ENCODE peak calls at places on chromosome 16, in six cellular contexts. L is stomach, P is ovary, G is A549, H is H1, D is transverse colon. J is an unnamed sample.
A peak's percentile ranks its signal among the peaks of the same experiment; 100 is the strongest.

GRCh38 chr16:19520861-19521331 is 1.0 kb downstream of the GDE1 start:
- DNase-seq in G (no peak), D (peak; percentile 73), H (no peak), P (no peak), L (peak; percentile 34), J (no peak)

GRCh38 chr16:10980811-10981210 is 36.4 kb downstream of the CLEC16A start:
- DNase-seq in G (no peak), P (no peak), H (no peak), L (no peak), D (no peak), J (no peak)

GRCh38 chr16:9054460-9054859 is 37.0 kb upstream of the HAPSTR1 start:
- DNase-seq in P (no peak), L (no peak), G (no peak), H (no peak), D (no peak), J (no peak)

GRCh38 chr16:4936991-4937781 is at the start of gene PPL:
- DNase-seq in L (peak; percentile 97), D (peak; percentile 95), H (no peak), P (peak; percentile 76), G (no peak), J (peak; percentile 37)

GRCh38 chr16:67969286-67970039 is 1.0 kb upstream of the SLC12A4 start:
- DNase-seq in H (no peak), G (no peak), P (peak; percentile 54), D (no peak), L (no peak), J (no peak)

GRCh38 chr16:1984347-1985225 is 593 bp downstream of the GFER start:
- DNase-seq in D (peak; percentile 68), P (no peak), H (no peak), L (no peak), G (no peak), J (no peak)

GRCh38 chr16:68257251-68257905 is 6.9 kb upstream of the SLC7A6 start:
- DNase-seq in D (peak; percentile 63), P (no peak), G (no peak), H (no peak), L (no peak), J (no peak)

GRCh38 chr16:84391151-84391873 is 23.0 kb downstream of the ATP2C2 start:
- DNase-seq in G (no peak), P (no peak), L (no peak), D (no peak), H (no peak), J (no peak)

GRCh38 chr16:67431077-67431804 is at the start of gene HSD11B2:
- DNase-seq in L (peak; percentile 71), H (no peak), P (peak; percentile 68), D (no peak), G (peak; percentile 50), J (no peak)

DNA sequence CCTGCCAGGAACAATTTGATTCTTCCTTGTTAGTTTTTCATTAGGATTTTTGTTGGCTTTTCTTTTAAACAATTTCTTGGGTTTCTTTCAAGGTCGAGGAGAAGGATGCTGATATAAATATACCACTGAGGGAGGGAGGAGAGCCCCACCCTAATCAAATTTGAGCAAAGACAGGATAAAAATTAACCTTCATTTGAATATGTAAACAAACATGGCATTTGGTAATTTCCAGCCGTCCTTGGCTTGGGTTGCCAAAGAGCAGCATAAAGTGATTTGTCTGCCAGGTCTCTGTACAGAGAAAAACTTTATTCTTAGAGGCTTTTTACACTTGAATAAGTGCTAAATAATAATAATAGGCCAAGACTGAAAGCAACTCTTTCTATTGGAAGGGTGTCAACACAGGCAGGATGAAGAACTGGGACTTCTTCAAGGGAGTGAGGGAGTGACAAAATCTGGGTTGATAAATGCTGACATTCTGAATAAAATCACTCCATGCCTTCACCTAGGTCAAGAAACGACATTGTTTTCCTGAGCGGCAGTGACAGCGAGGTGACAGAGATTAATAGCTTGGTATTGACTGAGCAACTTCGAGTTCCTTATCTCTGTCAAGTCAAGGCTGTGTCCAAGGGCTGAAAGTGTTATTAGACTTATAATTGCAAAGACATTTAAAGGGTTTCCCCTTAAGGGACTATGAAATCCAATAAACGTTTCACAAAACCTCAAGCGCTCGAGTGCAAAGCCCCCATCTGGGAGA is 269.4 kb upstream of the N4BP1 start:
- DNase-seq in H (no peak), L (no peak), P (no peak), G (no peak), D (no peak), J (no peak)
- TF ChIP-seq EP300 in H (no peak), L (no peak), P (no peak), G (no peak), D (no peak), J (no peak)

DNA sequence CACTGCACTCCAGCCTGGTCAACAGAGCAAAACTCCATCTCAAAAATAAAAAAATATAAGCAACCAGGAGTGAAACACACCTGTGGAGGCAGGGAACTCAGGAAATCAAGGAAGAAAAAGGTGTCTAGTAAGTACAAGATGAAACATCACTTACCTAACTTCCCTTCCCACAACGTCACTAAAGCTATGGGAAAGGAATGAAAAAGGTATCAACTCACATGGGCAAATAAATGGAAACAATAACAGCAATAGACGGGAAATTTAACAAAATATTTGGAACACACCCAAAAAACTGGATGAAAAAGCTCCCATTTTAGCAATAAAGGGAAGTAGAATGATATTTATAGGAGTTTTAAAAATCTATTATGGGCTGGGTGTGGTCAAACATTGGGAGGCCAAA is 31.1 kb downstream of the DDX19A start:
- DNase-seq in G (no peak), L (no peak), P (no peak), D (no peak), H (no peak), J (no peak)
- H3K4me1 ChIP-seq in G (peaks cover 14% of the 10 kb centered on the region), L (peaks cover 41% of the 10 kb centered on the region), P (peaks cover 4% of the 10 kb centered on the region), D (peaks cover 18% of the 10 kb centered on the region), H (no peaks in the 10 kb centered on the region), J (no peaks in the 10 kb centered on the region)

DNA sequence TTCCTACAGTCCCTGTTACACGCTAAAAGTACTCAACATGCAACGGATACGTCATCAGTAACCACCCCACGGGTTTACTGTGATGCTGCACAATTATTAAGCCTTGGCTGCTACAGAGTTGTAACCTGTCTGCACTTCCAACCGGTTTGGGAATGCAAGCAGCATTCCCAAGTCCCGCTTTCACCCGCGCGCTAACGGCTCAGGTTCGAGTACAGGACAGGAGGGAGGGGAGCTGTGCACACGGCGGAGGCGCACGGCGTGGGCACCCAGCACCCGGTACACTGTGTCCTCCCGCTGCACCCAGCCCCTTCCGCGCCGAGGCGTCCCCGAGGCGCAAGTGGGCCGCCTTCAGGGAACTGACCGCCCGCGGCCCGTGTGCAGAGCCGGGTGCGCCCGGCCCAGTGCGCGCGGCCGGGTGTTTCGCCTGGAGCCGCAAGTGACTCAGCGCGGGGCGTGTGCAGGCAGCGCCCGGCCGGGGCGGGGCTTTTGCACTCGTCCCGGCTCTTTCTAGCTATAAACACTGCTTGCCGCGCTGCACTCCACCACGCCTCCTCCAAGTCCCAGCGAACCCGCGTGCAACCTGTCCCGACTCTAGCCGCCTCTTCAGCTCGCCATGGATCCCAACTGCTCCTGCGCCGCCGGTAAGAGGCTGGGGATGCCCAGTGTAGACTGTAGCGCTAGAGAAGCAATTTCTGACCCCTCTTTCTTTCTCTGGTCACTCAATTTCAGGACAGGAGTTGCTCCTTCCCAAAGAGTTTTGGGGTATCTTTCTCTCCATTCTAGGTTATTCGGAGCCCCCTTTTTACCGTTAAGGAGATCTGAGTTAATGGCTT is at the start of gene MT2A:
- DNase-seq in L (peak; percentile 97), D (peak; percentile 96), P (peak; percentile 90), H (no peak), G (peak; percentile 92), J (peak; percentile 90)
- TF ChIP-seq EP300 in L (peak; percentile 94), D (peak; percentile 95), P (peak; percentile 86), H (no peak), G (no peak), J (no peak)

DNA sequence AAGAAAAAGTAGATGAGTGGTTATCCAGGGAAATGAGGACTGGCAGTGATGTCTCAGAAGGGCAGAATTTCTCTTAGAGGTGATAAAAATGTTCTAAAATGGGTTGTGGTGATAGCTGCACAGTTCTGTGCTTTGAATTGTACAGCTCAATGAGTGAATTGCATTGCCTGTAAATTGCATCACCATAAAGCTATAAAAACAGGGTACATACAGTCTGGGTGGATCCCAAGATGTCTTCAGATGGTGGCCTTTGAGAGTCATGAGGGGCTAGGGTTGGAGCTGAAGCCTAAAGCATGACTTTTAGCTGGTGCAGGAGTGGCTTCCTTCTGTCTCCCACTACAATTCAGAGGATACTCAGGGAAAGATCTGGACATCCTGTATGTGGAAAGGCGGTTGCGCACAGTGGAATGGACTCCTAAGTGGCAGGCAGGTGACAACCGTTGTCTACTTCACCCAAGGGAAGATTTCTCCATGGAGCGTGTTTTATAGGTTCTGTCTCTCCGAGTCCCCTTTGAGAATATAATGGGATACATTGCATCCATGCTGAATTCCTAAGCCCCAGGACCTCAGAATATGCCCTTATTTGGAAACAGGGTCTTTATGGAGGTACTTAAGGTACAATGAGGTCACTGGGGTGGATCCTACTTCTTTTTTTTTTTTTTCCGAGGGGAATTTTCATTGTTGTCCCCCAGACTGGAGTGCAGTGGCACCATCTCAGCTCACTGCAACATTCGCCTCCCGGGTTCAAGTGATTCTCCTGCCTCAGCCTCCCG is 1.6 kb upstream of the IL32 start:
- DNase-seq in G (no peak), D (no peak), H (no peak), P (no peak), L (no peak), J (no peak)
- H3K4me1 ChIP-seq in G (peaks cover 23% of the 10 kb centered on the region), D (peaks cover 47% of the 10 kb centered on the region), H (peaks cover 11% of the 10 kb centered on the region), P (peaks cover 15% of the 10 kb centered on the region), L (peaks cover 16% of the 10 kb centered on the region), J (peaks cover 19% of the 10 kb centered on the region)

DNA sequence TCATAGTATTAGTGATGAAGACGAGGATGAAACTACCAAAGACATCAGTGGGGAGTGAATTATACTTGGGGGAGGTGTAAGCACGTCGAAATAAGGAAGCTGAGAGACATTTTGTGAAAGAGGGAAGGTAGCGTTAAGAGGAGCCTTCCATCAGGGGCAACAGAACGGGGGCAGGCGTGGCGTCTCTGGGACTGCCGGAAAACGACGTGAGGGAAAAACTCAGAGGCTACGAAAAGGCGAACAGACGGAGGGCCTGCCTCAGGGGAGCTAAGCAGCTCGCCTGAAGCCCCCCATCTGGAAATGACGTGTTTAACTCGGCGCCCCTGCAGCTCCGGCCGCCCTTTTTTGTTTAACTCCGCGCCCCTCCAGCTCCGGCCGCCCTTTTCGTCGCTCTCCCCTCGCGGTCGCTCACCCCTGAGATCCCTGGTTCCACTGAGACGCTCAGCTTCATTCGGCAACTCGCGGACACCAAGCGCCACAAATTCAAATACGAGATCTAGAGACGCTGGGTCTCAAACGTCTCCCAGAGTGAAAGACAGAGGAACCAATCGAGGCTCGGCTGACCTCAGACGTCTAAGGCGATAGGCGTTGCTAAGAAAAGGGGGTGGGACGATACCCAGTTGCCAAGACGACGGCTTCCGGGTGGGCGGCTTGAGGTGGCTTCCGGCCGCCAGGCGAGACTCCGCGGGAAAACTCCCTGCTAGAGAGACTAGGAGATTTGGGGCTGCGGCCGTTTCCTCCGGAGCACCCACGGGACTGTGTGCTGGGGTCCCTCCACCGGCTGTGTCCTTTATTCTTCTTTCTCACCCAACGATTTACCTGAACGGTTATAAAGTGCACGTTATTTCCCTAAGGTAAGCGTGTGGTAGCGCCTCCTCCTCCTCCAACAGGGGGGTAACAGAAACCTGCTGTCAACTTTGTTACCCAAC is 383.2 kb downstream of the ZFHX3 start:
- DNase-seq in L (peak; percentile 96), D (peak; percentile 97), P (peak; percentile 96), H (peak; percentile 90), G (peak; percentile 98), J (peak; percentile 96)
- TF ChIP-seq EP300 in L (no peak), D (no peak), P (no peak), H (no peak), G (no peak), J (no peak)